ENCODE peak calls at places on chromosomes 6 and 20, in seven cellular contexts. N is effector memory CD8-positive, alpha-beta T cell; J is T-helper 1 cell; K is NCI-H69; X is stimulated activated CD8-positive, alpha-beta memory T cell treated with anti-CD3 and anti-CD28 coated beads, Interleukin-4, amount 100 ng/mL, for 4 hours; T is endothelial cell; R is small intestine. H is an unnamed sample.

GRCh38 chr6:12570461-12571030 is 146.0 kb upstream of the PHACTR1 start:
- DNase-seq in N (no peak), J (no peak), K (no peak), X (no peak), T (no peak), R (no peak), H (no peak)

GRCh38 chr20:23744726-23745646 is 5.7 kb downstream of the CST1 start:
- DNase-seq in N (no peak), J (no peak), K (no peak), X (no peak), T (no peak), R (no peak), H (no peak)

GRCh38 chr6:19413323-19413722 is 423.8 kb upstream of the ID4 start:
- DNase-seq in N (no peak), J (no peak), K (no peak), X (no peak), T (no peak), R (no peak), H (no peak)

GRCh38 chr20:399182-399707 is 8.9 kb upstream of the RBCK1 start:
- DNase-seq in N (no peak), J (no peak), K (no peak), X (no peak), T (no peak), R (no peak), H (no peak)

GRCh38 chr6:149942461-149942829 is 631 bp downstream of the ULBP2 start:
- DNase-seq in N (no peak), J (no peak), K (no peak), X (no peak), T (no peak), R (no peak), H (no peak)

GRCh38 chr20:41072099-41072798 is 43.6 kb downstream of the TOP1 start:
- DNase-seq in N (no peak), J (no peak), K (peak), X (no peak), T (no peak), R (no peak), H (no peak)

GRCh38 chr6:3294921-3295871 is 36.4 kb downstream of the PSMG4 start:
- DNase-seq in N (no peak), J (no peak), K (peak), X (no peak), T (no peak), R (peak), H (no peak)

GRCh38 chr6:145743325-145743724 is 8.0 kb upstream of the EPM2A start:
- DNase-seq in N (no peak), J (no peak), K (no peak), X (no peak), T (no peak), R (no peak), H (no peak)

GRCh38 chr6:55668625-55669024 is 89.6 kb upstream of the HMGCLL1 start:
- DNase-seq in N (no peak), J (no peak), K (no peak), X (no peak), T (no peak), R (no peak), H (no peak)

GRCh38 chr6:40398034-40398679 is 189.0 kb downstream of the LRFN2 start:
- DNase-seq in N (no peak), J (no peak), K (no peak), X (no peak), T (no peak), R (no peak), H (no peak)

GRCh38 chr20:11783102-11783861 is 134.4 kb upstream of the BTBD3 start:
- DNase-seq in N (no peak), J (no peak), K (no peak), X (no peak), T (no peak), R (no peak), H (no peak)

GRCh38 chr6:149443411-149444181 is 41.2 kb downstream of the ZC3H12D start:
- DNase-seq in N (no peak), J (no peak), K (no peak), X (no peak), T (no peak), R (no peak), H (no peak)

GRCh38 chr6:52548353-52548713 is 28.5 kb downstream of the TRAM2 start:
- DNase-seq in N (no peak), J (no peak), K (no peak), X (no peak), T (no peak), R (no peak), H (no peak)

GRCh38 chr6:166650047-166650446 is 23.0 kb upstream of the RPS6KA2 start:
- DNase-seq in N (no peak), J (no peak), K (no peak), X (no peak), T (no peak), R (no peak), H (no peak)

GRCh38 chr6:155400022-155400965 is 55.3 kb downstream of the NOX3 start:
- DNase-seq in N (no peak), J (no peak), K (peak), X (no peak), T (no peak), R (no peak), H (no peak)